ENCODE peak calls at places on chromosomes 16 and 17, in ten cellular contexts. T is heart left ventricle, M is IMR-90, L is suprapubic skin, P is stomach, D is A549, W is GM12892, U is Peyer's patch, I is esophagus squamous epithelium, R is K562. N is an unnamed sample.

GRCh38 chr17:2924211-2924610 is 128.0 kb downstream of the RAP1GAP2 start:
- DNase-seq in D (no peak), R (no peak), I (no peak), W (no peak), M (peak; percentile 65), U (no peak), L (no peak), P (no peak), T (no peak), N (no peak)

GRCh38 chr16:4332623-4333307 is 16.9 kb downstream of the GLIS2 start:
- DNase-seq in T (no peak), L (no peak), I (no peak), D (no peak), R (no peak), M (no peak), U (peak; percentile 39), W (no peak), P (no peak), N (no peak)

GRCh38 chr17:9902116-9902515 is 3.0 kb downstream of the RCVRN start:
- DNase-seq in P (no peak), U (no peak), R (no peak), L (no peak), T (no peak), D (no peak), M (peak; percentile 23), I (no peak), W (no peak), N (no peak)

GRCh38 chr16:85018529-85019236 is 7.3 kb upstream of the ZDHHC7 start:
- DNase-seq in W (no peak), L (no peak), P (no peak), T (no peak), I (no peak), R (no peak), D (no peak), U (no peak), M (no peak), N (no peak)

GRCh38 chr17:69597898-69598692 is 183.6 kb downstream of the MAP2K6 start:
- DNase-seq in D (no peak), U (no peak), I (no peak), T (no peak), M (peak; percentile 85), R (no peak), W (no peak), L (no peak), P (no peak), N (no peak)

GRCh38 chr16:81901483-81901882 is 109.8 kb downstream of the SDR42E1 start:
- DNase-seq in U (no peak), W (no peak), T (no peak), P (peak; percentile 71), D (no peak), I (no peak), R (no peak), M (no peak), L (no peak), N (peak; percentile 37)

GRCh38 chr17:9862949-9863348 is 37.2 kb downstream of the GLP2R start:
- DNase-seq in U (no peak), P (no peak), T (no peak), I (no peak), L (no peak), W (no peak), R (no peak), D (no peak), M (no peak), N (no peak)

GRCh38 chr17:61492759-61493526 is 40.7 kb downstream of the TBX4 start:
- DNase-seq in D (no peak), U (no peak), L (no peak), T (no peak), I (no peak), P (no peak), M (peak; percentile 56), R (no peak), W (no peak), N (no peak)

GRCh38 chr16:63581560-63581959 is 1540.3 kb downstream of the CDH11 start:
- DNase-seq in L (no peak), M (no peak), I (no peak), T (peak; percentile 76), W (no peak), D (no peak), P (no peak), U (no peak), R (no peak), N (no peak)

GRCh38 chr16:70746708-70747424 is 54.1 kb downstream of the VAC14 start:
- DNase-seq in U (peak; percentile 81), M (peak; percentile 96), D (peak; percentile 91), I (no peak), T (peak; percentile 64), P (peak; percentile 85), R (peak; percentile 90), W (no peak), L (no peak), N (peak; percentile 93)

GRCh38 chr16:58346831-58347371 is 45.4 kb upstream of the GINS3 start:
- DNase-seq in W (no peak), U (no peak), I (no peak), D (no peak), R (no peak), P (no peak), T (no peak), L (no peak), M (no peak), N (no peak)

DNA sequence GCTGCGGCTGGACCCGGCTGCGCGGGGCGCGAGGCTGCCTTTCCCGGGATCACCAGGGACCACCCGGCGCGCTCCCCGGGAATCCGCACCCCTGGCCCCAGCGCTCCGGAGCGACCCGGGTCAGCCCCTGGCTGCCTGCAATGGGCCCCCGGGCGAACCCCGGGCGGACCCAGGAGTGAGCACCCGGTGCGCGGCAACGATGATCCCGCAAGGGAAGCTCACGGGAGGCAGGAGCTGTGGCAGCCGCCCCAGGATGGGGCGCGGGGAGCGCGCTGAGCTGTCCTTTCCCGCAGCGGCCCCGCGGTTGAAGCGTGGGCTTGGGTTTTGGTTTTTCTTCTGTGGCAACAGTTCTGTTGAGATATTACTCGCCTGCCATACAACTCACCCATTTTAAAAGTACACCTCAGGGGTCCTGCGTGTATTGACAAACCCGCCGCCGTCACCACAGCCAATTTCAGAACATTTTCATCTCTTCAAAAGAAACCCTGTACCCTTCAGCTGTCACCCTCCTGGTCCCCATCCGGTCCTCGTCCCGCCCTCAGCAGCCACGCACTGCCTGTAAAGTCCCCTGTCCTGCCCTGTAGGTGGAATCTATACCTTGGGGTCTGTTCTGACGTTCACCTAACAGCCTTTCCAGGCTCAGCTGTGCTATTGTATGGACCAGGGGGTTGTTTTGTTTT is 12.8 kb downstream of the CHMP6 start:
- DNase-seq in W (peak; percentile 30), P (no peak), L (no peak), R (no peak), I (no peak), D (no peak), M (no peak), U (peak; percentile 49), T (peak; percentile 15), N (no peak)
- TF ChIP-seq POLR2A in W (no peak), P (no peak), L (no peak), R (no peak), I (no peak), D (no peak), M (no peak), U (no peak), T (no peak), N (no peak)

GRCh38 chr17:81064746-81065475 is 30.0 kb downstream of the BAIAP2 start:
- DNase-seq in D (no peak), U (no peak), I (no peak), T (no peak), R (no peak), M (peak; percentile 52), P (peak; percentile 64), W (no peak), L (no peak), N (no peak)

GRCh38 chr17:81066771-81067315 is 31.9 kb downstream of the BAIAP2 start:
- DNase-seq in M (no peak), L (no peak), U (no peak), T (no peak), W (no peak), D (no peak), P (no peak), I (no peak), R (no peak), N (no peak)

GRCh38 chr17:81067331-81067730 is 32.4 kb downstream of the BAIAP2 start:
- DNase-seq in D (no peak), L (no peak), T (no peak), R (no peak), M (no peak), W (no peak), P (peak; percentile 63), U (no peak), I (no peak), N (no peak)

GRCh38 chr17:81066072-81066471 is 31.1 kb downstream of the BAIAP2 start:
- DNase-seq in U (peak; percentile 63), L (no peak), D (no peak), T (no peak), M (no peak), P (peak; percentile 88), R (no peak), I (no peak), W (no peak), N (no peak)

GRCh38 chr17:81065500-81065899 is 30.5 kb downstream of the BAIAP2 start:
- DNase-seq in P (peak; percentile 70), W (no peak), D (no peak), R (no peak), U (no peak), I (no peak), T (no peak), L (no peak), M (no peak), N (no peak)
- TF ChIP-seq POLR2A in P (no peak), W (no peak), D (no peak), R (no peak), U (no peak), I (no peak), T (no peak), L (no peak), M (no peak), N (no peak)

DNA sequence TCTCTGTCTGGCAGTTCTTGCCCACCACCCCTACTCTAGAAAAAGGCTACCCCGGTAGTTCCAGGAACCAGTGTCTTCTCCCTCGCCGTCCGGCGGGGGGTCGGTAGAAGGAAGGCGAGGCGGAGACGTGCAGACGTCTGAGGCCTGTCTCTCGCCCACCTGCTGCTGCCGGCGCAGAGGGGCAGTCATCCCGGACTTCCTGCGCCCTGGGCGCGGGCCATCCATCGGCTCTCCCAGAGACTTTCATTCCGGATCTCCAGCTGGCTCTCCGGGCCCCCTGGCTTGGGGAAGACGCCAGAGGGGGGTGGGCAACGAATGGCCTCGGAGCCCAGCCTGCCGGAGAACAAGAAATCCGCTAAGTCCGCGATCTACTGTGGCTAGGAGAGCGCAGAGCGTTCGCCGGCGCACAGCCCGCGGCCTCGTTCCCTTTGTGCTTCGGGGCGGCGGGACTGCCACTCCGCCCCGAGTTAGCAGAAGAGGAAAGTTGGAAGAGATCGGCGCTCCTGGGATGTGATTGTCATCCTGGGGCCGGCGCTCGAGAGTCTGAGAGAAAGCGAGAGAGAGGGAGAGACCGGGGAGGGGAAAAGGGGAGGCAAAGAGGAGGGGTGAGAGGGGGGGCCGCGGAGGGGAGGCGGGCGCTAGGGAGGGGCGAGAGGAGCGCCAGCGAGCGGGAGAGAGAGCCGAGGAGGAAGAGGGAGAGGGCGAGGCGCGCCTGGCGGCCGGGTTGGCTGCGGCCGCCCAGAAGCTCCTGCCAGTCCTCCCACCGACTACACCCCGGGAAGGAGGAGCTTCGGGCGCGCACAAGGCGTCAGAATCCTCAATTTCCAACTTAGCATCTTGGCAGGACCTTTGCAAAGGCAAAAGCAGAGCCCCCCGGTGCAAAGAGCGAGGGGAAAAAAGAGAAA is at the start of gene IRX5:
- DNase-seq in D (peak; percentile 81), I (no peak), U (peak; percentile 74), R (peak; percentile 94), P (peak; percentile 92), W (peak; percentile 21), M (peak; percentile 81), T (peak; percentile 93), L (peak; percentile 97), N (peak; percentile 79)
- TF ChIP-seq POLR2A in D (peak; percentile 20), I (no peak), U (no peak), R (peak; percentile 66), P (peak; percentile 36), W (no peak), M (no peak), T (peak; percentile 65), L (peak; percentile 39), N (no peak)

GRCh38 chr16:49010879-49011278 is 270.8 kb downstream of the CBLN1 start:
- DNase-seq in D (no peak), I (no peak), U (no peak), R (no peak), P (no peak), M (no peak), W (no peak), L (no peak), T (no peak), N (no peak)
- TF ChIP-seq POLR2A in D (no peak), I (no peak), U (no peak), R (no peak), P (no peak), M (no peak), W (no peak), L (no peak), T (no peak), N (no peak)

N was measured in uterus.